ENCODE peak calls at places on chromosomes 4 and X, in five cellular contexts. J is fibroblast of lung, Z is K562, F is transverse colon, R is neural progenitor cell. N is an unnamed sample.

GRCh38 chr4:110628321-110629213 is 5.7 kb upstream of the PITX2 start:
- DNase-seq in F (no peak), J (no peak), Z (no peak), R (peak), N (no peak)

GRCh38 chrX:52923781-52924241 is 26.7 kb downstream of the FAM156B start:
- DNase-seq in F (peak), J (peak), R (no peak), Z (no peak), N (no peak)

GRCh38 chr4:173767650-173768049 is 237.6 kb upstream of the HAND2 start:
- DNase-seq in J (no peak), F (no peak), Z (no peak), R (no peak), N (no peak)

GRCh38 chr4:1569461-1570151 is 114.5 kb downstream of the FAM53A start:
- DNase-seq in J (no peak), R (no peak), F (no peak), Z (no peak), N (no peak)

GRCh38 chrX:56813318-56813837 is 84.3 kb downstream of the NBDY start:
- DNase-seq in R (no peak), Z (peak), F (no peak), J (peak), N (peak)

GRCh38 chr4:87007345-87008181 is 72.8 kb downstream of the AFF1 start:
- DNase-seq in F (peak), R (peak), Z (peak), J (peak), N (peak)

GRCh38 chrX:39427492-39428289 is 626.4 kb downstream of the MID1IP1 start:
- DNase-seq in J (peak), R (no peak), F (no peak), Z (no peak), N (peak)

GRCh38 chr4:24240655-24241054 is 343.7 kb downstream of the DHX15 start:
- DNase-seq in F (no peak), R (no peak), J (no peak), Z (no peak), N (no peak)

GRCh38 chr4:181138116-181138515 is 1105.1 kb upstream of the TENM3 start:
- DNase-seq in Z (no peak), R (no peak), J (no peak), F (no peak), N (no peak)

GRCh38 chr4:133555671-133556070 is 406.6 kb downstream of the PCDH10 start:
- DNase-seq in J (peak), Z (no peak), F (no peak), R (no peak), N (no peak)

GRCh38 chr4:105715692-105716278 is 7.2 kb downstream of the GSTCD start:
- DNase-seq in F (no peak), R (peak), J (peak), Z (peak), N (peak)

GRCh38 chr4:52370576-52370975 is 288.5 kb downstream of the USP46 start:
- DNase-seq in Z (no peak), F (no peak), R (no peak), J (no peak), N (no peak)

GRCh38 chr4:121227254-121227867 is 63.2 kb upstream of the TNIP3 start:
- DNase-seq in R (no peak), J (no peak), F (no peak), Z (no peak), N (no peak)

GRCh38 chrX:47958943-47959342 is 44.8 kb downstream of the ZNF182 start:
- DNase-seq in J (no peak), F (no peak), Z (peak), R (no peak), N (no peak)

GRCh38 chrX:92249125-92249524 is 469.9 kb downstream of the PCDH11X start:
- DNase-seq in Z (no peak), R (no peak), F (no peak), J (no peak), N (no peak)

GRCh38 chr4:1610791-1611500 is 73.2 kb downstream of the FAM53A start:
- DNase-seq in Z (no peak), J (no peak), R (no peak), F (no peak), N (no peak)

GRCh38 chrX:31522760-31523159 is 450.9 kb upstream of the FTHL17 start:
- DNase-seq in F (no peak), R (no peak), Z (no peak), J (no peak), N (no peak)

GRCh38 chrX:76796311-76796710 is 368.8 kb downstream of the MAGEE1 start:
- DNase-seq in Z (no peak), J (no peak), R (no peak), F (no peak), N (no peak)

GRCh38 chr4:73828945-73829344 is 7.5 kb upstream of the CXCL6 start:
- DNase-seq in J (peak), F (no peak), R (no peak), Z (no peak), N (no peak)

GRCh38 chr4:10289534-10289899 is 167.7 kb downstream of the ZNF518B start:
- DNase-seq in F (no peak), J (no peak), Z (no peak), R (no peak), N (no peak)

GRCh38 chrX:49290215-49290614 is 13.2 kb upstream of the GAGE10 start:
- DNase-seq in Z (no peak), J (no peak), R (no peak), F (no peak), N (no peak)

GRCh38 chrX:37883196-37883595 is 35.8 kb upstream of the DYNLT3 start:
- DNase-seq in F (no peak), R (no peak), Z (no peak), J (no peak), N (no peak)

GRCh38 chr4:62661821-62662220 is 1461.7 kb downstream of the ADGRL3 start:
- DNase-seq in F (no peak), R (no peak), J (no peak), Z (no peak), N (no peak)

GRCh38 chrX:15310117-15310516 is 5.3 kb downstream of the ASB11 start:
- DNase-seq in R (no peak), F (no peak), Z (no peak), J (peak), N (no peak)

GRCh38 chr4:94924566-94924965 is 166.8 kb downstream of the BMPR1B start:
- DNase-seq in Z (no peak), F (no peak), J (no peak), R (no peak), N (no peak)

GRCh38 chrX:41705680-41706374 is 17.1 kb downstream of the GPR34 start:
- DNase-seq in Z (no peak), R (no peak), J (no peak), F (no peak), N (no peak)

GRCh38 chr4:791866-792630 is 33.9 kb downstream of the CPLX1 start:
- DNase-seq in F (peak), Z (no peak), J (no peak), R (no peak), N (no peak)

GRCh38 chrX:143940119-143940518 is 56.2 kb downstream of the UBE2NL start:
- DNase-seq in Z (no peak), R (no peak), J (no peak), F (no peak), N (no peak)

GRCh38 chr4:4667643-4668081 is 125.8 kb upstream of the STX18 start:
- DNase-seq in Z (no peak), J (no peak), R (peak), F (no peak), N (no peak)

GRCh38 chr4:55549888-55550287 is 3.2 kb upstream of the CLOCK start:
- DNase-seq in J (peak), F (no peak), R (no peak), Z (no peak), N (no peak)

GRCh38 chr4:856468-856901 is 30.6 kb upstream of the CPLX1 start:
- DNase-seq in J (no peak), R (no peak), Z (no peak), F (no peak), N (no peak)

GRCh38 chr4:54226399-54227260 is 2.5 kb upstream of the PDGFRA start:
- DNase-seq in J (peak), F (peak), R (peak), Z (no peak), N (no peak)

GRCh38 chr4:131499139-131499873 is 1649.8 kb upstream of the PCDH10 start:
- DNase-seq in R (no peak), J (peak), Z (no peak), F (no peak), N (no peak)

GRCh38 chrX:24494544-24495113 is 29.5 kb downstream of the PDK3 start:
- DNase-seq in Z (no peak), J (peak), R (peak), F (peak), N (no peak)

GRCh38 chr4:67674098-67674497 is 26.9 kb downstream of the UBA6 start:
- DNase-seq in Z (no peak), F (no peak), R (peak), J (no peak), N (peak)

GRCh38 chr4:79132826-79133225 is 193.0 kb downstream of the NAA11 start:
- DNase-seq in J (no peak), Z (no peak), R (no peak), F (no peak), N (no peak)

GRCh38 chrX:111353810-111354209 is 58.2 kb downstream of the DCX start:
- DNase-seq in F (no peak), Z (no peak), R (no peak), J (peak), N (no peak)

GRCh38 chr4:94504545-94504944 is 52.8 kb downstream of the PDLIM5 start:
- DNase-seq in Z (no peak), R (no peak), J (no peak), F (no peak), N (no peak)

GRCh38 chrX:7084841-7085240 is 62.7 kb upstream of the STS start:
- DNase-seq in R (no peak), Z (no peak), J (no peak), F (no peak), N (no peak)

GRCh38 chr4:150974750-150975149 is 40.3 kb downstream of the LRBA start:
- DNase-seq in Z (no peak), F (no peak), R (no peak), J (no peak), N (no peak)

GRCh38 chr4:150974251-150974640 is 40.8 kb downstream of the LRBA start:
- DNase-seq in Z (no peak), R (no peak), J (no peak), F (no peak), N (no peak)

GRCh38 chr4:150978738-150979575 is 36.1 kb downstream of the LRBA start:
- DNase-seq in Z (no peak), R (no peak), F (no peak), J (no peak), N (no peak)

GRCh38 chr4:150973626-150974250 is 41.3 kb downstream of the LRBA start:
- DNase-seq in F (no peak), R (no peak), J (no peak), Z (no peak), N (no peak)

DNA sequence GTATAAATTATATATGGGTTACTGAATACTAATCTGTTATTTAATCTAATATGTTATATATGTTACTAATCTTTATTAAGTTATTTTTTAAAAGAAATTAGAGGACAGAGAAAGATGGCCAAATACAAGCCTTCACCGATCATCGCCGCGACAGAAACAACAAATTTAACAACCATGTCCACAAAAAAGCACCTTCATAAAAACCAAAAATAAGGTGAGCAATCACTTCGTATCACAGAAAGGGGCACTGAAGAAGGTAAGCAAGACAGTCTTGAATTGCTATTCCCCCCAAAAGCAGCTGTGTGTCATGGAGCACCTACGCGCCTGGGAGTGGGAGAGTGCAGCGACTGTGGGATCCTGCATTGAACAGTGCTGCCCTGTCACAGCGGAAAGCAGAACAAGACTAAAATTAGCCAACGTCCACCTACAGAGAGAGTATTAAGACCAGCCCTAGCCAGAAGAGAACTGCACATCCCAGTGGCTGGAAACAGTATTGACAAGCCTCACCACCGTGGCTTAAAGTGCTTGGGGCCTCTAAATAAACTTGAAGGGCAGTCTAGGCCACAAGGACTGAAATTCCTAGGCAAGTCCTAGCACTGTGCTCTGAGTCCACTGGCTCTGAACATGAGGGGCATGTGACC is 38.5 kb downstream of the LRBA start:
- DNase-seq in J (no peak), R (peak), F (no peak), Z (peak), N (no peak)
- H3K27ac ChIP-seq in J (no peak), R (no peak), F (no peak), Z (no peak), N (no peak)

GRCh38 chr4:7960017-7960789 is 20.5 kb upstream of the AFAP1 start:
- DNase-seq in Z (no peak), R (no peak), J (no peak), F (no peak), N (no peak)
- H3K4me3 ChIP-seq in Z (no peak), R (no peak), J (no peak), F (no peak), N (no peak)

GRCh38 chr4:35725131-35725530 is 519.2 kb downstream of the ARAP2 start:
- DNase-seq in R (peak), J (no peak), F (no peak), Z (no peak), N (no peak)

GRCh38 chr4:35723973-35724372 is 520.3 kb downstream of the ARAP2 start:
- DNase-seq in F (no peak), R (no peak), Z (no peak), J (no peak), N (no peak)
- H3K27ac ChIP-seq in F (no peak), R (no peak), Z (no peak), J (no peak), N (no peak)

DNA sequence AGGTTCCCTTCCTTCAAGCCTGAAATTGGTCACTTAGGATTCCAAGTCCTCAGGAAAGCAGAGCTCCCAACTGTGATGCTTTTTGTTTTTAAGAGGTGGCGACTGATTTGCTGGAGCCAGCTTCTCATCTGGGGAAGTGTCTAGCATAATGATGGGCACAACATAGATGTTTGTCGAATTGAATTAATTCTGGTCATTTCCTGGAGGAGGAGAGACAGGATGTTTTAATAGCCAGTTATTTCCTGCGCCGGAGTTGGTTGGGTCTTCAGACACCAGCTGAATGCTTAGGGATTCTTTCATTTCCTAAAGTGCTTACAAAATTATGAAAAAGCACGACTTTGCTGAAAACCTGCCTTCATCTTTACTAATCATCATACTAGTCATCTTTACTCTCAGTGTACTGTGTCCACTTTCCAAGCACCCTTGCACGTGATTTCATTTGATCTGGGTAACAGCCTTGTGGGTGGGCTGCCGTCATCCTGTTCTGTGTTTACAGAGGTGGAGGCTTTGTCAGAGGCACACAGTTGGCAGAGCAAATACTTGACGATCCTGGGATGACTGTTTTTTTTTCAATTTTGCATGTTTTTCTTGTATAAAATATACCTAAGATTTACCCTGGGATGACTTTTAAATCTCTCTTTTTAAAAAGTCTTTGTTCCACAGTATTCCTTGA is 49.5 kb downstream of the RGS12 start:
- DNase-seq in R (no peak), F (no peak), Z (no peak), J (peak), N (no peak)
- H3K4me3 ChIP-seq in R (no peak), F (no peak), Z (no peak), J (peak), N (peak)

GRCh38 chr4:76699911-76700310 is 198.0 kb downstream of the SOWAHB start:
- DNase-seq in R (no peak), J (no peak), F (no peak), Z (no peak), N (no peak)
- H3K27ac ChIP-seq in R (no peak), J (no peak), F (no peak), Z (no peak), N (no peak)

GRCh38 chr4:113116414-113117345 is 67.2 kb downstream of the ANK2 start:
- DNase-seq in F (no peak), R (peak), J (no peak), Z (no peak), N (no peak)
- H3K4me3 ChIP-seq in F (no peak), R (no peak), J (no peak), Z (no peak), N (no peak)

DNA sequence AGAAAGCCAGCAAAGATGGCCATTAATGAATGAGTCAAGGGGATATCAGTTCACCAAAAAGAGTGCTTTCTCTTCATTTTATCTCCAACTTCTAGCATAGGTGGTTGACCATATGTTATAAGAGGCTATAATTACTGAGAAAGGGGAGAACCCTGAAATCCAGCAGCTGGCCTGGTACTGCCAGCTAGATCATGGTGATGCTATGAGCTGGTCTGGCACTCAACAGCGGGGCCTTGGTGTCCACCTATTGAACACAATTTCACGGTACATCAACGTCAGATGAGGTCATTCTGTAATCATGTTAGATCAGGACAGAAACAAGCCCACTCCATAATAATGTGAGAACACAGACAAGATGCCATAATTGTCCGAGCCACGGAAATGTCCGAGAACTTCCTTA is 1644.8 kb upstream of the PCDH7 start:
- DNase-seq in R (no peak), F (no peak), Z (no peak), J (no peak), N (no peak)
- H3K27ac ChIP-seq in R (no peak), F (no peak), Z (no peak), J (no peak), N (no peak)

GRCh38 chrX:103791233-103791632 is 14.6 kb downstream of the PLP1 start:
- DNase-seq in F (no peak), R (peak), Z (no peak), J (no peak), N (no peak)
- H3K4me3 ChIP-seq in F (no peak), R (no peak), Z (no peak), J (no peak), N (no peak)

N was measured in CD4-positive, CD25-positive, alpha-beta regulatory T cell.